ENCODE peak calls at places on chromosomes 16 and 17, in seven cellular contexts. S, O, G, E, Z, A and Y are unnamed samples.

GRCh38 chr16:84643677-84644076 is 4.6 kb upstream of the KLHL36 start:
- DNase-seq in Z (no peak), E (no peak), O (no peak), A (no peak), G (no peak), S (no peak), Y (no peak)

GRCh38 chr17:21289902-21290571 is 5.5 kb downstream of the MAP2K3 start:
- DNase-seq in O (no peak), G (no peak), E (no peak), S (no peak), Z (no peak), A (peak), Y (peak)

GRCh38 chr16:52090080-52090479 is 456.9 kb downstream of the TOX3 start:
- DNase-seq in O (no peak), S (no peak), E (no peak), G (no peak), A (no peak), Z (no peak), Y (no peak)

GRCh38 chr17:49404371-49404770 is 10.3 kb downstream of the PHB1 start:
- DNase-seq in S (no peak), O (no peak), E (no peak), Z (no peak), G (no peak), A (no peak), Y (no peak)

GRCh38 chr16:67254809-67255552 is 6.2 kb downstream of the SLC9A5 start:
- DNase-seq in O (no peak), Z (no peak), G (no peak), E (no peak), S (no peak), A (no peak), Y (no peak)

GRCh38 chr17:16459271-16459670 is 32.7 kb downstream of the LRRC75A start:
- DNase-seq in Z (no peak), G (no peak), S (no peak), A (no peak), O (no peak), E (no peak), Y (no peak)

GRCh38 chr16:53029971-53030370 is 22.7 kb downstream of the CHD9NB start:
- DNase-seq in A (no peak), O (no peak), S (no peak), G (no peak), E (no peak), Z (no peak), Y (no peak)

GRCh38 chr17:12053552-12053951 is 32.9 kb downstream of the MAP2K4 start:
- DNase-seq in Z (no peak), S (no peak), O (no peak), A (no peak), E (no peak), G (no peak), Y (no peak)

GRCh38 chr17:10118788-10119130 is 79.6 kb downstream of the GAS7 start:
- DNase-seq in G (no peak), Z (no peak), S (peak), O (no peak), A (no peak), E (no peak), Y (no peak)

GRCh38 chr16:89026121-89026612 is 49.2 kb upstream of the CBFA2T3 start:
- DNase-seq in Z (no peak), O (no peak), G (peak), S (no peak), E (no peak), A (peak), Y (no peak)

GRCh38 chr16:13982446-13982845 is 62.5 kb downstream of the ERCC4 start:
- DNase-seq in A (no peak), O (no peak), E (no peak), G (no peak), Z (no peak), S (no peak), Y (no peak)

GRCh38 chr16:27677300-27677699 is 127.4 kb downstream of the KATNIP start:
- DNase-seq in S (no peak), E (peak), G (no peak), O (no peak), A (no peak), Z (no peak), Y (no peak)

GRCh38 chr17:1470071-1470773 is 14.2 kb upstream of the CRK start:
- DNase-seq in A (no peak), S (no peak), Z (no peak), E (no peak), G (no peak), O (no peak), Y (no peak)

GRCh38 chr17:58960068-58960467 is 146.6 kb downstream of the TRIM37 start:
- DNase-seq in E (peak), A (no peak), S (no peak), G (no peak), Z (peak), O (peak), Y (no peak)

GRCh38 chr16:15055141-15056053 is 477 bp downstream of the NTAN1 start:
- DNase-seq in A (peak), Z (no peak), S (peak), E (peak), O (no peak), G (no peak), Y (no peak)

GRCh38 chr17:76672270-76672851 is 28.8 kb upstream of the ST6GALNAC1 start:
- DNase-seq in G (no peak), S (no peak), O (no peak), Z (no peak), E (no peak), A (no peak), Y (no peak)

GRCh38 chr17:77496401-77496801 is 355.6 kb downstream of the SEC14L1 start:
- DNase-seq in G (no peak), E (no peak), Z (no peak), O (no peak), A (no peak), S (no peak), Y (peak)

GRCh38 chr16:27311897-27312303 is 1.9 kb upstream of the IL4R start:
- DNase-seq in Z (no peak), A (no peak), E (no peak), G (no peak), S (peak), O (no peak), Y (no peak)

GRCh38 chr16:1137604-1138003 is 15.3 kb upstream of the CACNA1H start:
- DNase-seq in G (no peak), E (no peak), O (no peak), A (no peak), Z (peak), S (no peak), Y (no peak)

GRCh38 chr17:77459018-77459755 is 318.4 kb downstream of the SEC14L1 start:
- DNase-seq in G (no peak), S (no peak), Z (no peak), A (no peak), E (no peak), O (no peak), Y (no peak)

GRCh38 chr16:87792205-87792565 is 26.4 kb upstream of the KLHDC4 start:
- DNase-seq in G (no peak), O (no peak), Z (no peak), E (no peak), A (no peak), S (no peak), Y (no peak)

GRCh38 chr17:969767-970387 is 9.7 kb downstream of the NXN start:
- DNase-seq in S (no peak), O (no peak), Z (no peak), G (no peak), A (no peak), E (no peak), Y (no peak)

GRCh38 chr17:32268734-32269288 is 3.2 kb downstream of the RHBDL3 start:
- DNase-seq in A (no peak), O (no peak), G (no peak), E (no peak), S (no peak), Z (no peak), Y (no peak)

GRCh38 chr16:56800355-56800754 is 64.7 kb upstream of the SLC12A3 start:
- DNase-seq in E (no peak), G (no peak), O (no peak), Z (no peak), A (no peak), S (no peak), Y (no peak)

GRCh38 chr16:50083996-50084395 is 18.2 kb downstream of the HEATR3 start:
- DNase-seq in E (no peak), Z (no peak), O (no peak), S (no peak), G (no peak), A (no peak), Y (no peak)

GRCh38 chr17:48636177-48637018 is 10.2 kb upstream of the HOXB9 start:
- DNase-seq in A (peak), E (peak), O (no peak), G (peak), S (no peak), Z (peak), Y (no peak)

GRCh38 chr16:642189-643049 is 791 bp downstream of the MCRIP2 start:
- DNase-seq in A (no peak), S (no peak), Z (no peak), E (no peak), G (no peak), O (no peak), Y (no peak)

GRCh38 chr16:29011851-29012250 is 27.0 kb downstream of the LAT start:
- DNase-seq in G (no peak), S (no peak), A (no peak), Z (no peak), O (no peak), E (no peak), Y (no peak)

GRCh38 chr16:1972490-1972877 is 631 bp downstream of the TBL3 start:
- DNase-seq in S (no peak), E (no peak), A (peak), G (no peak), O (no peak), Z (no peak), Y (no peak)

GRCh38 chr17:69401251-69401650 is 13.2 kb upstream of the MAP2K6 start:
- DNase-seq in S (no peak), G (no peak), A (no peak), Z (no peak), E (no peak), O (no peak), Y (no peak)

GRCh38 chr16:30902070-30902972 is 5.9 kb downstream of the CTF1 start:
- DNase-seq in E (peak), Z (no peak), O (no peak), A (peak), G (no peak), S (peak), Y (no peak)

GRCh38 chr16:23256440-23256839 is 45.7 kb upstream of the SCNN1B start:
- DNase-seq in E (no peak), Z (no peak), S (no peak), O (no peak), G (no peak), A (no peak), Y (no peak)

GRCh38 chr16:88481851-88482250 is 28.8 kb downstream of the ZFPM1 start:
- DNase-seq in O (no peak), Z (no peak), G (no peak), A (no peak), S (no peak), E (no peak), Y (no peak)

GRCh38 chr16:84518804-84519341 is 14.4 kb upstream of the MEAK7 start:
- DNase-seq in Z (no peak), E (no peak), A (no peak), O (no peak), S (no peak), G (no peak), Y (no peak)

GRCh38 chr17:3911271-3912053 is 4.8 kb downstream of the P2RX1 start:
- DNase-seq in A (peak), Z (no peak), E (no peak), G (peak), O (no peak), S (peak), Y (no peak)

GRCh38 chr16:84652565-84652964 is 4.3 kb downstream of the KLHL36 start:
- DNase-seq in G (no peak), O (no peak), Z (no peak), S (no peak), A (no peak), E (no peak), Y (no peak)

GRCh38 chr16:74695450-74696422 is 4.9 kb downstream of the MLKL start:
- DNase-seq in E (peak), G (peak), O (peak), Z (peak), S (peak), A (peak), Y (peak)

GRCh38 chr17:1143573-1143972 is 36.2 kb downstream of the ABR start:
- DNase-seq in E (no peak), S (no peak), O (no peak), Z (no peak), G (no peak), A (no peak), Y (no peak)